ENCODE peak calls at places on chromosomes 16 and 17, in seven cellular contexts. X, H, N, V, D, F and M are unnamed samples.
A peak's percentile ranks its signal among the peaks of the same experiment; 100 is the strongest.

GRCh38 chr16:27706156-27706705 is 156.3 kb downstream of the KATNIP start:
- DNase-seq in X (no peak), H (no peak), N (no peak), V (no peak), D (no peak), F (no peak), M (no peak)

GRCh38 chr16:83354015-83354414 is 453.8 kb upstream of the HSBP1 start:
- DNase-seq in X (no peak), H (no peak), N (no peak), V (no peak), D (no peak), F (no peak), M (no peak)

GRCh38 chr17:64091116-64091515 is 38.8 kb downstream of the ERN1 start:
- DNase-seq in X (no peak), H (no peak), N (peak; percentile 66), V (no peak), D (no peak), F (peak; percentile 28), M (no peak)

GRCh38 chr17:73786286-73786743 is 142.1 kb upstream of the SDK2 start:
- DNase-seq in X (no peak), H (no peak), N (no peak), V (no peak), D (peak; percentile 47), F (no peak), M (no peak)

GRCh38 chr17:50817838-50818237 is 17.5 kb upstream of the WFIKKN2 start:
- DNase-seq in X (no peak), H (no peak), N (peak; percentile 50), V (no peak), D (peak; percentile 40), F (no peak), M (no peak)

GRCh38 chr17:79954281-79955166 is 81.1 kb downstream of the TBC1D16 start:
- DNase-seq in X (peak; percentile 6), H (peak; percentile 27), N (no peak), V (no peak), D (no peak), F (no peak), M (no peak)

GRCh38 chr17:53749178-53749577 is 73.5 kb upstream of the KIF2B start:
- DNase-seq in X (peak; percentile 28), H (no peak), N (peak; percentile 10), V (no peak), D (peak; percentile 44), F (peak; percentile 40), M (no peak)

GRCh38 chr16:5709889-5710288 is 612.3 kb upstream of the EEF2KMT start:
- DNase-seq in X (no peak), H (no peak), N (peak; percentile 8), V (no peak), D (peak; percentile 54), F (no peak), M (peak; percentile 0)

GRCh38 chr17:11928436-11928835 is 68.8 kb downstream of the ZNF18 start:
- DNase-seq in X (no peak), H (no peak), N (no peak), V (no peak), D (no peak), F (no peak), M (no peak)

GRCh38 chr16:79843145-79843544 is 242.6 kb upstream of the MAF start:
- DNase-seq in X (no peak), H (no peak), N (no peak), V (no peak), D (no peak), F (no peak), M (no peak)

GRCh38 chr17:57519199-57519598 is 225.9 kb downstream of the CCDC182 start:
- DNase-seq in X (no peak), H (no peak), N (peak; percentile 64), V (no peak), D (no peak), F (no peak), M (peak; percentile 64)

GRCh38 chr17:74427763-74428153 is 4.1 kb upstream of the GPRC5C start:
- DNase-seq in X (no peak), H (no peak), N (no peak), V (no peak), D (no peak), F (no peak), M (no peak)

GRCh38 chr17:65551641-65552040 is 9.8 kb downstream of the AXIN2 start:
- DNase-seq in X (no peak), H (no peak), N (no peak), V (no peak), D (no peak), F (no peak), M (no peak)

GRCh38 chr17:78127240-78127887 is 1.2 kb downstream of the TMC6 start:
- DNase-seq in X (peak; percentile 68), H (peak; percentile 79), N (no peak), V (peak; percentile 55), D (no peak), F (peak; percentile 26), M (no peak)

GRCh38 chr17:12282056-12282455 is 261.4 kb downstream of the MAP2K4 start:
- DNase-seq in X (no peak), H (no peak), N (peak; percentile 1), V (no peak), D (no peak), F (no peak), M (peak; percentile 57)

GRCh38 chr16:50399411-50399810 is 30.6 kb upstream of the BRD7 start:
- DNase-seq in X (no peak), H (peak; percentile 3), N (no peak), V (no peak), D (no peak), F (no peak), M (no peak)

GRCh38 chr17:41620583-41621434 is 3.6 kb downstream of the KRT17 start:
- DNase-seq in X (no peak), H (no peak), N (peak; percentile 40), V (no peak), D (no peak), F (peak; percentile 60), M (peak; percentile 8)

DNA sequence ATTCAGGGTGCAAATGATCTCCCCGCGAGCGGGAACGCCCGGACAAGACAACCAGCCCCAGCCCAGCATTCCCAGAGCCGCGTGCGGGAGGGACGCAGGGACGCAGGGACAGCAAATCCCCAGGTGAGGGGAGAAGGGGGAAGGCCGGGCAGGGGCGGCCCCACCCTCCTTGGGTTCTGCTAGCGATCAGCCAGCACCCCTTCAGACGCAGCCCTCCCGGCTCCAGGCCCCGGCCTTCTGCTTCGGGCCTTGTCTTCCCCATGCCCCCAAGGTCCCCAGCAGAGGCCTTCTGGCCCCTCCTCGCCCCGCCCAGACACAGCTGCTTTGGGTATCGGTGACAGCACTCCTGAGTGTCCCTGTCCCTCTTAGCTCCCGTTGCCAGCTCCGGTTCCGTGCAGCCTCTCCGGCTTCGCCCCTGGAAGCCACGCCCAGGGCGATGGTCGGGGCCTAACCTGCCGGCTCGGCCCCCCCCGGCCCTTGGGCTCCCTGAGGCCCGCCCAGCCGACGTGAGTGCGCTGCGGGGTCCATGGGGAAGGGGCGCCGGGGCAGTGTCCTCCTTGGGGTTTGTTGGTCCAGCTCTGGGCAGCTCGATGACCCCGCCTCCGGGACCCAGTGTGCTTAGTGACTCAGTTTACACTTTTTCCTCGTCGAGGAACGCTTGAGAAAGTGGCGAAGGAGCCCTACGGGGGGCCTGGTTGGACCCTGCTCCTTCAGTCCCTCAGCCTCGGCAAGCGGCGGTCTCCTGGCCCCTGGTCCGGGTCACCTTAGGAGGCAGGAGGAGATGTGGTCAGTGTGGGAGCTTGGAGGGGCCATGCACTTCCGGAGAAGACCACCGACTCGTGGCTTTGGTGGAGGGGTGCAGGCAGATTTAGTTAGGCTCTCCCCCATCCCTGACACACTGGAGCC is 50.5 kb upstream of the AMZ2 start:
- DNase-seq in X (no peak), H (peak; percentile 43), N (no peak), V (peak; percentile 22), D (peak; percentile 51), F (no peak), M (no peak)
- H3K4me1 ChIP-seq in X (peaks cover 54% of the 10 kb centered on the region), H (peaks cover 48% of the 10 kb centered on the region), N (no peaks in the 10 kb centered on the region), V (peaks cover 21% of the 10 kb centered on the region), D (peaks cover 18% of the 10 kb centered on the region), F (peaks cover 15% of the 10 kb centered on the region), M (peaks cover 6% of the 10 kb centered on the region)

GRCh38 chr17:1561420-1562177 is 993 bp downstream of the PITPNA start:
- DNase-seq in X (peak; percentile 34), H (no peak), N (peak; percentile 69), V (peak; percentile 30), D (peak; percentile 60), F (peak; percentile 29), M (peak; percentile 76)

GRCh38 chr17:1559743-1560581 is 2.6 kb downstream of the PITPNA start:
- DNase-seq in X (no peak), H (no peak), N (no peak), V (no peak), D (no peak), F (no peak), M (no peak)

GRCh38 chr17:1559047-1559742 is 3.4 kb downstream of the PITPNA start:
- DNase-seq in X (no peak), H (no peak), N (no peak), V (no peak), D (no peak), F (no peak), M (no peak)

GRCh38 chr17:1562178-1562643 is 381 bp downstream of the PITPNA start:
- DNase-seq in X (no peak), H (no peak), N (peak; percentile 68), V (no peak), D (peak; percentile 50), F (peak; percentile 40), M (no peak)

DNA sequence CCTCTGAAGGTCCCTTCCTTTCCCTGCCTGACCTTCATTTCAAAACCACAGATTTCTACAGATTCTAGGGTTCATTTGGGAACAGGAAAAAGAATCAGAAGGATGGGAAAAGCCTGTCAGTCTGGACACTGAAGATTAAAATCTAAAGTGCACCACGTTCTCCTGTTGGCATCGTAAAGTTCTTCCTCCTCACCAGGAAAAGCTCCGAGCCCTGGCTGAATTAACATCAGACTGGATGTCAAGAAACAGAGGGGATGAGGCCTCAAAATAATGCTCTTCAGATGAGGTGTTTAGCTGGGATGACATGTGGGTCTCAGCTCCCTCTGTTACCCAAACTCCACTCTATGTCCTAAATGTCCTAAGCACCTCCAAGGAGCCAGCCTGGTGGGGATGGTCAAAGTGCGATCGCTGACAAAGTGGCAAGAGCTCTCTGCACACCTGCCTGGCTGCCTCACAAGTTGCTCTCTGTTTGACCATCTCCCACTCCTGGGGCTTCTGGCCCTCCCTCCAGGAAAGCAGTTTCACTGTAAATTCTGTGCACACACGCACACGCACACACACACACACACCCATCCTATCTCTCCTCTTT is 1.9 kb downstream of the PITPNA start:
- DNase-seq in X (no peak), H (no peak), N (no peak), V (no peak), D (no peak), F (no peak), M (no peak)
- H3K4me1 ChIP-seq in X (peaks cover 36% of the 10 kb centered on the region), H (peaks cover 37% of the 10 kb centered on the region), N (peaks cover 29% of the 10 kb centered on the region), V (peaks cover 8% of the 10 kb centered on the region), D (peaks cover 12% of the 10 kb centered on the region), F (peaks cover 10% of the 10 kb centered on the region), M (peaks cover 40% of the 10 kb centered on the region)

GRCh38 chr16:84999200-84999599 is 12.1 kb downstream of the ZDHHC7 start:
- DNase-seq in X (no peak), H (no peak), N (peak; percentile 57), V (no peak), D (no peak), F (no peak), M (peak; percentile 54)
- H3K4me1 ChIP-seq in X (peaks cover 76% of the 10 kb centered on the region), H (peaks cover 59% of the 10 kb centered on the region), N (peaks cover 34% of the 10 kb centered on the region), V (peaks cover 3% of the 10 kb centered on the region), D (no peaks in the 10 kb centered on the region), F (peaks cover 22% of the 10 kb centered on the region), M (peaks cover 54% of the 10 kb centered on the region)

DNA sequence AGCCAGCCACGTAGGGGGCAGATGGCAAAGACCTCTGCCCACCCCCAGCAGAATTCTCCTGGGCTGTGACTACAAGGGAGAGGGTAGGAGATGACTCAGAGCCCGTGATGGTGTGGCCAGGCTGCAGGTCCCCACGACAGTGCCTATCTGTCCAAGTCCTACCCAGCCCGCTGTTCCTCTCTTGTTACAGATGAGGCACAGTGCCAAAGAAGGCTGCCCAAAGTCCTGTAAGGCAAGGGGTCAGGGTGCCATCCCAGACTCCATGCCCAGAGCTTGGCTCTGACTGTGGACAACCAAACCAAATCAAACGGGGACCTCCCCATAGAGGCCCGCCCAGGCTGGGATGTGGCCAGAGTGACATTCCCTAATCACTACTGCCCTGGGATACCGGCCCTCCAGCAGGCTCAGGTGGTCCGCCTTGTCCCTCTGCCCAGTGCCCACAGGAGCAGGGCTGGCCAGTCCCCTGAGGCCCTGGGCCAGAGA is 12.6 kb upstream of the BCAR1 start:
- DNase-seq in X (no peak), H (peak; percentile 92), N (peak; percentile 75), V (no peak), D (no peak), F (no peak), M (peak; percentile 70)
- H3K4me1 ChIP-seq in X (peaks cover 67% of the 10 kb centered on the region), H (peaks cover 67% of the 10 kb centered on the region), N (peaks cover 28% of the 10 kb centered on the region), V (no peaks in the 10 kb centered on the region), D (peaks cover 33% of the 10 kb centered on the region), F (peaks cover 46% of the 10 kb centered on the region), M (peaks cover 48% of the 10 kb centered on the region)